ENCODE peak calls at places on chromosomes 11 and 22, in nine cellular contexts. One of them, this sample, is unnamed.

GRCh38 chr11:120859552-120860295 is 164.2 kb upstream of the TBCEL start:
- DNase-seq in GM23338: no peak
- DNase-seq in SK-N-SH: peak; percentile 48
- DNase-seq in neural progenitor cell: no peak
- DNase-seq in GM23248: no peak
- DNase-seq in hepatocyte: no peak
- DNase-seq in MM.1S: no peak
- DNase-seq in PC-3: no peak
- DNase-seq in OCI-LY7: no peak
- DNase-seq in this sample: no peak

GRCh38 chr11:76628408-76628947 is 42.1 kb downstream of the LRRC32 start:
- DNase-seq in GM23248: no peak
- DNase-seq in OCI-LY7: no peak
- DNase-seq in neural progenitor cell: no peak
- DNase-seq in hepatocyte: no peak
- DNase-seq in PC-3: no peak
- DNase-seq in MM.1S: no peak
- DNase-seq in GM23338: no peak
- DNase-seq in SK-N-SH: no peak
- DNase-seq in this sample: no peak

GRCh38 chr11:64022125-64022784 is 13.5 kb upstream of the FLRT1 start:
- DNase-seq in GM23338: no peak
- DNase-seq in PC-3: no peak
- DNase-seq in hepatocyte: no peak
- DNase-seq in OCI-LY7: no peak
- DNase-seq in GM23248: no peak
- DNase-seq in neural progenitor cell: no peak
- DNase-seq in SK-N-SH: no peak
- DNase-seq in MM.1S: no peak
- DNase-seq in this sample: no peak

GRCh38 chr22:49994361-49995058 is 18.1 kb downstream of the IL17REL start:
- DNase-seq in GM23248: no peak
- DNase-seq in neural progenitor cell: no peak
- DNase-seq in GM23338: no peak
- DNase-seq in OCI-LY7: no peak
- DNase-seq in SK-N-SH: peak; percentile 15
- DNase-seq in MM.1S: no peak
- DNase-seq in PC-3: no peak
- DNase-seq in hepatocyte: no peak
- DNase-seq in this sample: no peak

GRCh38 chr11:119094816-119095065 is 6.9 kb downstream of the DPAGT1 start:
- DNase-seq in GM23248: peak; percentile 93
- DNase-seq in MM.1S: peak; percentile 68
- DNase-seq in PC-3: peak; percentile 72
- DNase-seq in hepatocyte: peak; percentile 93
- DNase-seq in SK-N-SH: peak; percentile 80
- DNase-seq in neural progenitor cell: peak; percentile 90
- DNase-seq in OCI-LY7: no peak
- DNase-seq in GM23338: peak; percentile 68
- DNase-seq in this sample: no peak

GRCh38 chr11:84824624-84825023 is 802.5 kb downstream of the DLG2 start:
- DNase-seq in PC-3: no peak
- DNase-seq in neural progenitor cell: no peak
- DNase-seq in GM23248: peak; percentile 37
- DNase-seq in OCI-LY7: no peak
- DNase-seq in hepatocyte: no peak
- DNase-seq in MM.1S: no peak
- DNase-seq in SK-N-SH: no peak
- DNase-seq in GM23338: no peak
- DNase-seq in this sample: no peak

GRCh38 chr22:42596863-42597530 is 17.7 kb downstream of the POLDIP3 start:
- DNase-seq in GM23338: no peak
- DNase-seq in MM.1S: no peak
- DNase-seq in PC-3: no peak
- DNase-seq in SK-N-SH: no peak
- DNase-seq in OCI-LY7: no peak
- DNase-seq in hepatocyte: no peak
- DNase-seq in GM23248: no peak
- DNase-seq in neural progenitor cell: no peak
- DNase-seq in this sample: no peak

GRCh38 chr22:23364389-23364788 is 184.1 kb downstream of the BCR start:
- DNase-seq in neural progenitor cell: no peak
- DNase-seq in OCI-LY7: no peak
- DNase-seq in GM23338: no peak
- DNase-seq in hepatocyte: no peak
- DNase-seq in MM.1S: no peak
- DNase-seq in PC-3: no peak
- DNase-seq in SK-N-SH: no peak
- DNase-seq in GM23248: no peak
- DNase-seq in this sample: no peak

GRCh38 chr11:118923721-118924587 is 1.8 kb downstream of the BCL9L start:
- DNase-seq in neural progenitor cell: no peak
- DNase-seq in MM.1S: no peak
- DNase-seq in OCI-LY7: no peak
- DNase-seq in GM23338: no peak
- DNase-seq in GM23248: peak; percentile 44
- DNase-seq in PC-3: peak; percentile 32
- DNase-seq in SK-N-SH: no peak
- DNase-seq in hepatocyte: peak; percentile 28
- DNase-seq in this sample: no peak

GRCh38 chr11:27013741-27014415 is 20.0 kb downstream of the FIBIN start:
- DNase-seq in neural progenitor cell: no peak
- DNase-seq in OCI-LY7: no peak
- DNase-seq in GM23248: peak; percentile 38
- DNase-seq in PC-3: no peak
- DNase-seq in MM.1S: no peak
- DNase-seq in hepatocyte: peak; percentile 32
- DNase-seq in SK-N-SH: no peak
- DNase-seq in GM23338: no peak
- DNase-seq in this sample: no peak

GRCh38 chr22:39699631-39700348 is 129.2 kb downstream of the CACNA1I start:
- DNase-seq in MM.1S: no peak
- DNase-seq in GM23338: no peak
- DNase-seq in hepatocyte: no peak
- DNase-seq in OCI-LY7: no peak
- DNase-seq in PC-3: no peak
- DNase-seq in neural progenitor cell: peak; percentile 82
- DNase-seq in GM23248: no peak
- DNase-seq in SK-N-SH: no peak
- DNase-seq in this sample: no peak

GRCh38 chr11:132220464-132220863 is 850.0 kb downstream of the NTM start:
- DNase-seq in SK-N-SH: no peak
- DNase-seq in GM23248: peak; percentile 91
- DNase-seq in hepatocyte: no peak
- DNase-seq in GM23338: no peak
- DNase-seq in PC-3: no peak
- DNase-seq in MM.1S: no peak
- DNase-seq in OCI-LY7: no peak
- DNase-seq in neural progenitor cell: no peak
- DNase-seq in this sample: no peak

GRCh38 chr11:2577071-2578005 is 122.5 kb downstream of the KCNQ1OT1 start:
- DNase-seq in MM.1S: no peak
- DNase-seq in neural progenitor cell: no peak
- DNase-seq in OCI-LY7: no peak
- DNase-seq in PC-3: no peak
- DNase-seq in GM23338: no peak
- DNase-seq in SK-N-SH: peak; percentile 25
- DNase-seq in hepatocyte: peak; percentile 74
- DNase-seq in GM23248: no peak
- DNase-seq in this sample: no peak

GRCh38 chr11:74749127-74749964 is 697 bp downstream of the RNF169 start:
- DNase-seq in hepatocyte: peak; percentile 73
- DNase-seq in GM23338: peak; percentile 72
- DNase-seq in GM23248: peak; percentile 72
- DNase-seq in OCI-LY7: peak; percentile 82
- DNase-seq in neural progenitor cell: peak; percentile 74
- DNase-seq in MM.1S: peak; percentile 55
- DNase-seq in PC-3: peak; percentile 53
- DNase-seq in SK-N-SH: peak; percentile 86
- DNase-seq in this sample: peak; percentile 19

GRCh38 chr11:68266936-68267880 is 4.6 kb downstream of the C11orf24 start:
- DNase-seq in neural progenitor cell: no peak
- DNase-seq in GM23338: no peak
- DNase-seq in PC-3: no peak
- DNase-seq in GM23248: no peak
- DNase-seq in OCI-LY7: peak; percentile 58
- DNase-seq in SK-N-SH: no peak
- DNase-seq in MM.1S: no peak
- DNase-seq in hepatocyte: no peak
- DNase-seq in this sample: no peak

GRCh38 chr22:28894793-28895192 is 11.4 kb downstream of the ZNRF3 start:
- DNase-seq in GM23248: no peak
- DNase-seq in GM23338: no peak
- DNase-seq in PC-3: no peak
- DNase-seq in hepatocyte: no peak
- DNase-seq in SK-N-SH: no peak
- DNase-seq in neural progenitor cell: no peak
- DNase-seq in OCI-LY7: no peak
- DNase-seq in MM.1S: no peak
- DNase-seq in this sample: no peak

GRCh38 chr22:41603873-41604332 is 14.3 kb upstream of the PMM1 start:
- DNase-seq in GM23248: no peak
- DNase-seq in PC-3: no peak
- DNase-seq in SK-N-SH: no peak
- DNase-seq in GM23338: no peak
- DNase-seq in MM.1S: peak; percentile 68
- DNase-seq in neural progenitor cell: no peak
- DNase-seq in hepatocyte: no peak
- DNase-seq in OCI-LY7: no peak
- DNase-seq in this sample: no peak

GRCh38 chr22:27715078-27715477 is 86.5 kb downstream of the MN1 start:
- DNase-seq in GM23338: no peak
- DNase-seq in hepatocyte: no peak
- DNase-seq in OCI-LY7: no peak
- DNase-seq in MM.1S: no peak
- DNase-seq in GM23248: no peak
- DNase-seq in SK-N-SH: peak; percentile 71
- DNase-seq in PC-3: no peak
- DNase-seq in neural progenitor cell: peak; percentile 80
- DNase-seq in this sample: no peak

GRCh38 chr11:122440783-122441701 is 214.5 kb upstream of the UBASH3B start:
- DNase-seq in SK-N-SH: peak; percentile 48
- DNase-seq in MM.1S: no peak
- DNase-seq in hepatocyte: peak; percentile 56
- DNase-seq in OCI-LY7: no peak
- DNase-seq in GM23338: peak; percentile 89
- DNase-seq in PC-3: no peak
- DNase-seq in neural progenitor cell: peak; percentile 77
- DNase-seq in GM23248: peak; percentile 67
- DNase-seq in this sample: no peak

GRCh38 chr22:23237841-23238240 is 57.5 kb downstream of the BCR start:
- DNase-seq in SK-N-SH: no peak
- DNase-seq in PC-3: no peak
- DNase-seq in OCI-LY7: no peak
- DNase-seq in neural progenitor cell: no peak
- DNase-seq in GM23338: no peak
- DNase-seq in MM.1S: no peak
- DNase-seq in GM23248: no peak
- DNase-seq in hepatocyte: no peak
- DNase-seq in this sample: no peak

GRCh38 chr11:94740083-94740974 is 27.8 kb upstream of the AMOTL1 start:
- DNase-seq in PC-3: peak; percentile 54
- DNase-seq in SK-N-SH: peak; percentile 89
- DNase-seq in MM.1S: peak; percentile 12
- DNase-seq in hepatocyte: peak; percentile 77
- DNase-seq in neural progenitor cell: peak; percentile 81
- DNase-seq in GM23248: peak; percentile 80
- DNase-seq in GM23338: peak; percentile 70
- DNase-seq in OCI-LY7: no peak
- DNase-seq in this sample: no peak

GRCh38 chr11:115845872-115846271 is 341.7 kb upstream of the CADM1 start:
- DNase-seq in OCI-LY7: no peak
- DNase-seq in hepatocyte: no peak
- DNase-seq in GM23338: no peak
- DNase-seq in GM23248: no peak
- DNase-seq in PC-3: no peak
- DNase-seq in MM.1S: no peak
- DNase-seq in neural progenitor cell: no peak
- DNase-seq in SK-N-SH: no peak
- DNase-seq in this sample: no peak

GRCh38 chr11:33557201-33557600 is 143.4 kb downstream of the C11orf91 start:
- DNase-seq in GM23338: peak; percentile 33
- DNase-seq in PC-3: peak; percentile 87
- DNase-seq in GM23248: peak; percentile 88
- DNase-seq in SK-N-SH: no peak
- DNase-seq in MM.1S: no peak
- DNase-seq in neural progenitor cell: no peak
- DNase-seq in hepatocyte: no peak
- DNase-seq in OCI-LY7: no peak
- DNase-seq in this sample: no peak
- TF ChIP-seq EZH2phosphoT487 in GM23338: no peak
- TF ChIP-seq EZH2phosphoT487 in PC-3: no peak
- TF ChIP-seq EZH2phosphoT487 in GM23248: no peak
- TF ChIP-seq EZH2phosphoT487 in SK-N-SH: no peak
- TF ChIP-seq EZH2phosphoT487 in MM.1S: no peak
- TF ChIP-seq EZH2phosphoT487 in neural progenitor cell: no peak
- TF ChIP-seq EZH2phosphoT487 in hepatocyte: no peak
- TF ChIP-seq EZH2phosphoT487 in OCI-LY7: no peak
- TF ChIP-seq EZH2phosphoT487 in this sample: no peak

DNA sequence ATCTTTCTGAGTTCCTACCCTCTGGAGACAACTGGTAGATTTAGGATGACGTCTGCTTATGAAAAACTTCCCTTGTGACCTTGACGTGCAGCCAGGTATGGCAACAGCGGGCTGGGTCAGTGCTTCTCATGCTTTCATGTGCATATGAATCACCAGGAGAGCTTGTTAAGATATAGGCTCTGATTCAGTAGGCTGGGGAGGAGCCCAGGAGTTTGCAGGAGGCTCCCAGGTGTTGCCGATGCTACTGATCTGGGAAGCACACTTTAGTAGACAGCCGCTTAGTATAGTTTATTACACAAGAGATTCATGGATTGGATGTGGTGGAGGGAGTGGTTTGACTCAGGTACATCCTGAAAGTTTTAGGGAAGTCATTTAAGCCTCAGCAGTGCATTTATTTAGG is 23.8 kb downstream of the DIXDC1 start:
- DNase-seq in SK-N-SH: no peak
- DNase-seq in PC-3: peak; percentile 94
- DNase-seq in MM.1S: no peak
- DNase-seq in hepatocyte: peak; percentile 87
- DNase-seq in GM23338: peak; percentile 85
- DNase-seq in neural progenitor cell: no peak
- DNase-seq in GM23248: peak; percentile 58
- DNase-seq in OCI-LY7: no peak
- DNase-seq in this sample: no peak
- H3K4me2 ChIP-seq in SK-N-SH: no peak overlapping the region
- H3K4me2 ChIP-seq in PC-3: peak overlapping the region; percentile 45
- H3K4me2 ChIP-seq in MM.1S: no peak overlapping the region
- H3K4me2 ChIP-seq in hepatocyte: peak overlapping the region; percentile 1
- H3K4me2 ChIP-seq in GM23338: peak overlapping the region; percentile 67
- H3K4me2 ChIP-seq in neural progenitor cell: no peak overlapping the region
- H3K4me2 ChIP-seq in GM23248: no peak overlapping the region
- H3K4me2 ChIP-seq in OCI-LY7: no peak overlapping the region
- H3K4me2 ChIP-seq in this sample: peak overlapping the region; percentile 25

GRCh38 chr11:10149553-10149952 is 144.5 kb downstream of the SBF2 start:
- DNase-seq in SK-N-SH: no peak
- DNase-seq in GM23338: no peak
- DNase-seq in hepatocyte: no peak
- DNase-seq in neural progenitor cell: no peak
- DNase-seq in MM.1S: no peak
- DNase-seq in GM23248: no peak
- DNase-seq in PC-3: no peak
- DNase-seq in OCI-LY7: no peak
- DNase-seq in this sample: no peak
- TF ChIP-seq EZH2phosphoT487 in SK-N-SH: no peak
- TF ChIP-seq EZH2phosphoT487 in GM23338: no peak
- TF ChIP-seq EZH2phosphoT487 in hepatocyte: no peak
- TF ChIP-seq EZH2phosphoT487 in neural progenitor cell: no peak
- TF ChIP-seq EZH2phosphoT487 in MM.1S: no peak
- TF ChIP-seq EZH2phosphoT487 in GM23248: no peak
- TF ChIP-seq EZH2phosphoT487 in PC-3: no peak
- TF ChIP-seq EZH2phosphoT487 in OCI-LY7: no peak
- TF ChIP-seq EZH2phosphoT487 in this sample: no peak

GRCh38 chr22:31962392-31963113 is 18.2 kb downstream of the YWHAH start:
- DNase-seq in SK-N-SH: no peak
- DNase-seq in hepatocyte: no peak
- DNase-seq in OCI-LY7: no peak
- DNase-seq in MM.1S: no peak
- DNase-seq in GM23248: no peak
- DNase-seq in neural progenitor cell: no peak
- DNase-seq in GM23338: no peak
- DNase-seq in PC-3: no peak
- DNase-seq in this sample: no peak
- H3K4me2 ChIP-seq in SK-N-SH: no peak overlapping the region
- H3K4me2 ChIP-seq in hepatocyte: no peak overlapping the region
- H3K4me2 ChIP-seq in OCI-LY7: no peak overlapping the region
- H3K4me2 ChIP-seq in MM.1S: no peak overlapping the region
- H3K4me2 ChIP-seq in GM23248: no peak overlapping the region
- H3K4me2 ChIP-seq in neural progenitor cell: no peak overlapping the region
- H3K4me2 ChIP-seq in GM23338: no peak overlapping the region
- H3K4me2 ChIP-seq in PC-3: no peak overlapping the region
- H3K4me2 ChIP-seq in this sample: no peak overlapping the region

This sample was measured in HCT116.